ENCODE peak calls at places on chromosomes 16 and 17, in seven cellular contexts. One of them, this sample, is unnamed.

GRCh38 chr17:78315355-78316114 is 44.3 kb downstream of the SOCS3 start:
- DNase-seq in NCI-H774: no peak
- DNase-seq in NCI-H1105 treated with DMSO at 0.1 percent for 48 hours: no peak
- DNase-seq in A549: peak; percentile 94
- DNase-seq in foreskin keratinocyte: peak; percentile 90
- DNase-seq in kidney tubule cell: peak; percentile 97
- DNase-seq in left cardiac atrium: peak; percentile 92
- DNase-seq in this sample: peak; percentile 92

GRCh38 chr17:81697261-81698044 is 5.7 kb upstream of the MRPL12 start:
- DNase-seq in left cardiac atrium: no peak
- DNase-seq in NCI-H774: no peak
- DNase-seq in kidney tubule cell: no peak
- DNase-seq in foreskin keratinocyte: no peak
- DNase-seq in NCI-H1105 treated with DMSO at 0.1 percent for 48 hours: no peak
- DNase-seq in A549: no peak
- DNase-seq in this sample: no peak

GRCh38 chr17:63082273-63082861 is 116.3 kb downstream of the TANC2 start:
- DNase-seq in foreskin keratinocyte: no peak
- DNase-seq in A549: peak; percentile 26
- DNase-seq in left cardiac atrium: no peak
- DNase-seq in NCI-H774: no peak
- DNase-seq in kidney tubule cell: peak; percentile 8
- DNase-seq in NCI-H1105 treated with DMSO at 0.1 percent for 48 hours: no peak
- DNase-seq in this sample: no peak

GRCh38 chr17:39144414-39144813 is 7.0 kb downstream of the PLXDC1 start:
- DNase-seq in kidney tubule cell: peak; percentile 84
- DNase-seq in NCI-H774: peak; percentile 98
- DNase-seq in A549: no peak
- DNase-seq in left cardiac atrium: peak; percentile 90
- DNase-seq in NCI-H1105 treated with DMSO at 0.1 percent for 48 hours: peak; percentile 89
- DNase-seq in foreskin keratinocyte: peak; percentile 96
- DNase-seq in this sample: peak; percentile 85

GRCh38 chr17:68288375-68288774 is 2.6 kb downstream of the SLC16A6 start:
- DNase-seq in left cardiac atrium: no peak
- DNase-seq in foreskin keratinocyte: no peak
- DNase-seq in kidney tubule cell: peak; percentile 25
- DNase-seq in A549: no peak
- DNase-seq in NCI-H1105 treated with DMSO at 0.1 percent for 48 hours: no peak
- DNase-seq in NCI-H774: no peak
- DNase-seq in this sample: no peak

GRCh38 chr17:50129946-50130777 is at the start of gene SAMD14:
- DNase-seq in NCI-H1105 treated with DMSO at 0.1 percent for 48 hours: no peak
- DNase-seq in kidney tubule cell: peak; percentile 24
- DNase-seq in left cardiac atrium: no peak
- DNase-seq in NCI-H774: no peak
- DNase-seq in foreskin keratinocyte: no peak
- DNase-seq in A549: no peak
- DNase-seq in this sample: no peak

GRCh38 chr17:40952675-40953074 is 14.1 kb downstream of the KRT39 start:
- DNase-seq in A549: peak; percentile 33
- DNase-seq in foreskin keratinocyte: peak; percentile 90
- DNase-seq in kidney tubule cell: peak; percentile 96
- DNase-seq in NCI-H774: no peak
- DNase-seq in left cardiac atrium: no peak
- DNase-seq in NCI-H1105 treated with DMSO at 0.1 percent for 48 hours: no peak
- DNase-seq in this sample: peak; percentile 98

GRCh38 chr17:71412803-71413202 is 708.0 kb upstream of the SOX9 start:
- DNase-seq in NCI-H1105 treated with DMSO at 0.1 percent for 48 hours: no peak
- DNase-seq in foreskin keratinocyte: peak; percentile 99
- DNase-seq in left cardiac atrium: no peak
- DNase-seq in kidney tubule cell: peak; percentile 97
- DNase-seq in A549: peak; percentile 84
- DNase-seq in NCI-H774: no peak
- DNase-seq in this sample: peak; percentile 98

GRCh38 chr17:45341389-45342158 is 24.8 kb upstream of the MAP3K14 start:
- DNase-seq in A549: peak; percentile 94
- DNase-seq in foreskin keratinocyte: peak; percentile 65
- DNase-seq in left cardiac atrium: peak; percentile 86
- DNase-seq in NCI-H1105 treated with DMSO at 0.1 percent for 48 hours: no peak
- DNase-seq in kidney tubule cell: peak; percentile 93
- DNase-seq in NCI-H774: no peak
- DNase-seq in this sample: peak; percentile 78

GRCh38 chr16:1645914-1646525 is 32.1 kb upstream of the JPT2 start:
- DNase-seq in foreskin keratinocyte: peak; percentile 35
- DNase-seq in A549: peak; percentile 79
- DNase-seq in NCI-H774: no peak
- DNase-seq in NCI-H1105 treated with DMSO at 0.1 percent for 48 hours: no peak
- DNase-seq in left cardiac atrium: no peak
- DNase-seq in kidney tubule cell: peak; percentile 45
- DNase-seq in this sample: peak; percentile 72

GRCh38 chr17:5592382-5592781 is 8.1 kb upstream of the NLRP1 start:
- DNase-seq in left cardiac atrium: no peak
- DNase-seq in kidney tubule cell: peak; percentile 68
- DNase-seq in foreskin keratinocyte: peak; percentile 33
- DNase-seq in NCI-H774: peak; percentile 46
- DNase-seq in NCI-H1105 treated with DMSO at 0.1 percent for 48 hours: peak; percentile 72
- DNase-seq in A549: peak; percentile 53
- DNase-seq in this sample: peak; percentile 47

GRCh38 chr16:74261068-74261467 is 35.5 kb upstream of the PSMD7 start:
- DNase-seq in left cardiac atrium: no peak
- DNase-seq in NCI-H774: no peak
- DNase-seq in foreskin keratinocyte: no peak
- DNase-seq in NCI-H1105 treated with DMSO at 0.1 percent for 48 hours: no peak
- DNase-seq in kidney tubule cell: no peak
- DNase-seq in A549: no peak
- DNase-seq in this sample: no peak

GRCh38 chr16:69567031-69567680 is 1.4 kb downstream of the NFAT5 start:
- DNase-seq in left cardiac atrium: no peak
- DNase-seq in kidney tubule cell: peak; percentile 78
- DNase-seq in NCI-H774: no peak
- DNase-seq in foreskin keratinocyte: peak; percentile 55
- DNase-seq in A549: no peak
- DNase-seq in NCI-H1105 treated with DMSO at 0.1 percent for 48 hours: no peak
- DNase-seq in this sample: peak; percentile 61

GRCh38 chr17:49193513-49194296 is 16.7 kb downstream of the GNGT2 start:
- DNase-seq in NCI-H774: peak; percentile 11
- DNase-seq in left cardiac atrium: peak; percentile 63
- DNase-seq in kidney tubule cell: peak; percentile 99
- DNase-seq in NCI-H1105 treated with DMSO at 0.1 percent for 48 hours: peak; percentile 54
- DNase-seq in A549: peak; percentile 84
- DNase-seq in foreskin keratinocyte: peak; percentile 76
- DNase-seq in this sample: peak; percentile 53

GRCh38 chr17:79048826-79049755 is 25.1 kb downstream of the C1QTNF1 start:
- DNase-seq in kidney tubule cell: no peak
- DNase-seq in foreskin keratinocyte: no peak
- DNase-seq in NCI-H1105 treated with DMSO at 0.1 percent for 48 hours: no peak
- DNase-seq in left cardiac atrium: no peak
- DNase-seq in NCI-H774: no peak
- DNase-seq in A549: no peak
- DNase-seq in this sample: no peak

GRCh38 chr16:67563708-67564468 is 1.6 kb downstream of the CTCF start:
- DNase-seq in A549: peak; percentile 47
- DNase-seq in kidney tubule cell: peak; percentile 49
- DNase-seq in NCI-H1105 treated with DMSO at 0.1 percent for 48 hours: peak; percentile 18
- DNase-seq in left cardiac atrium: no peak
- DNase-seq in foreskin keratinocyte: peak; percentile 63
- DNase-seq in NCI-H774: no peak
- DNase-seq in this sample: peak; percentile 83

GRCh38 chr17:5581655-5582054 is 2.7 kb downstream of the NLRP1 start:
- DNase-seq in foreskin keratinocyte: no peak
- DNase-seq in NCI-H1105 treated with DMSO at 0.1 percent for 48 hours: no peak
- DNase-seq in kidney tubule cell: no peak
- DNase-seq in A549: no peak
- DNase-seq in left cardiac atrium: no peak
- DNase-seq in NCI-H774: no peak
- DNase-seq in this sample: no peak

GRCh38 chr17:64118452-64118979 is 11.4 kb downstream of the ERN1 start:
- DNase-seq in kidney tubule cell: no peak
- DNase-seq in left cardiac atrium: peak; percentile 55
- DNase-seq in NCI-H1105 treated with DMSO at 0.1 percent for 48 hours: peak; percentile 64
- DNase-seq in foreskin keratinocyte: no peak
- DNase-seq in NCI-H774: peak; percentile 54
- DNase-seq in A549: no peak
- DNase-seq in this sample: peak; percentile 24

GRCh38 chr17:21213491-21214014 is 408 bp downstream of the TMEM11 start:
- DNase-seq in NCI-H1105 treated with DMSO at 0.1 percent for 48 hours: peak; percentile 67
- DNase-seq in NCI-H774: no peak
- DNase-seq in foreskin keratinocyte: no peak
- DNase-seq in kidney tubule cell: peak; percentile 42
- DNase-seq in left cardiac atrium: peak; percentile 70
- DNase-seq in A549: no peak
- DNase-seq in this sample: peak; percentile 26

GRCh38 chr17:9971991-9972390 is 66.9 kb upstream of the RCVRN start:
- DNase-seq in left cardiac atrium: peak; percentile 90
- DNase-seq in NCI-H774: no peak
- DNase-seq in A549: peak; percentile 24
- DNase-seq in kidney tubule cell: no peak
- DNase-seq in foreskin keratinocyte: peak; percentile 18
- DNase-seq in NCI-H1105 treated with DMSO at 0.1 percent for 48 hours: no peak
- DNase-seq in this sample: peak; percentile 6

GRCh38 chr17:67672592-67672991 is 45.1 kb upstream of the NOL11 start:
- DNase-seq in NCI-H774: peak; percentile 82
- DNase-seq in NCI-H1105 treated with DMSO at 0.1 percent for 48 hours: peak; percentile 77
- DNase-seq in A549: no peak
- DNase-seq in kidney tubule cell: peak; percentile 22
- DNase-seq in left cardiac atrium: no peak
- DNase-seq in foreskin keratinocyte: no peak
- DNase-seq in this sample: peak; percentile 16

GRCh38 chr16:67990018-67990386 is 9.3 kb downstream of the DPEP2 start:
- DNase-seq in NCI-H774: no peak
- DNase-seq in A549: no peak
- DNase-seq in kidney tubule cell: no peak
- DNase-seq in left cardiac atrium: no peak
- DNase-seq in foreskin keratinocyte: no peak
- DNase-seq in NCI-H1105 treated with DMSO at 0.1 percent for 48 hours: no peak
- DNase-seq in this sample: no peak

GRCh38 chr17:33287096-33287495 is 6.0 kb downstream of the ASIC2 start:
- DNase-seq in NCI-H774: no peak
- DNase-seq in A549: no peak
- DNase-seq in left cardiac atrium: no peak
- DNase-seq in foreskin keratinocyte: peak; percentile 51
- DNase-seq in NCI-H1105 treated with DMSO at 0.1 percent for 48 hours: no peak
- DNase-seq in kidney tubule cell: no peak
- DNase-seq in this sample: no peak

GRCh38 chr16:83701494-83701893 is 106.3 kb upstream of the HSBP1 start:
- DNase-seq in A549: peak; percentile 29
- DNase-seq in NCI-H1105 treated with DMSO at 0.1 percent for 48 hours: no peak
- DNase-seq in kidney tubule cell: peak; percentile 58
- DNase-seq in foreskin keratinocyte: no peak
- DNase-seq in left cardiac atrium: peak; percentile 39
- DNase-seq in NCI-H774: no peak
- DNase-seq in this sample: peak; percentile 23

GRCh38 chr16:64711026-64711425 is 410.8 kb downstream of the CDH11 start:
- DNase-seq in kidney tubule cell: no peak
- DNase-seq in A549: no peak
- DNase-seq in NCI-H774: no peak
- DNase-seq in left cardiac atrium: no peak
- DNase-seq in foreskin keratinocyte: no peak
- DNase-seq in NCI-H1105 treated with DMSO at 0.1 percent for 48 hours: no peak
- DNase-seq in this sample: no peak

GRCh38 chr17:17151055-17151454 is 55.1 kb downstream of the PLD6 start:
- DNase-seq in kidney tubule cell: peak; percentile 91
- DNase-seq in A549: peak; percentile 52
- DNase-seq in NCI-H774: no peak
- DNase-seq in NCI-H1105 treated with DMSO at 0.1 percent for 48 hours: no peak
- DNase-seq in left cardiac atrium: no peak
- DNase-seq in foreskin keratinocyte: peak; percentile 89
- DNase-seq in this sample: peak; percentile 82

GRCh38 chr17:2215616-2216364 is 87.8 kb downstream of the SMG6 start:
- DNase-seq in NCI-H1105 treated with DMSO at 0.1 percent for 48 hours: no peak
- DNase-seq in kidney tubule cell: no peak
- DNase-seq in NCI-H774: no peak
- DNase-seq in left cardiac atrium: peak; percentile 74
- DNase-seq in A549: no peak
- DNase-seq in foreskin keratinocyte: no peak
- DNase-seq in this sample: no peak

GRCh38 chr16:35749253-35750141 is 2290.1 kb downstream of the TP53TG3F start:
- DNase-seq in A549: no peak
- DNase-seq in left cardiac atrium: no peak
- DNase-seq in kidney tubule cell: no peak
- DNase-seq in foreskin keratinocyte: no peak
- DNase-seq in NCI-H774: no peak
- DNase-seq in NCI-H1105 treated with DMSO at 0.1 percent for 48 hours: no peak
- DNase-seq in this sample: no peak

GRCh38 chr17:49952912-49953497 is 16.0 kb upstream of the DLX4 start:
- DNase-seq in NCI-H774: no peak
- DNase-seq in NCI-H1105 treated with DMSO at 0.1 percent for 48 hours: no peak
- DNase-seq in foreskin keratinocyte: no peak
- DNase-seq in A549: no peak
- DNase-seq in kidney tubule cell: no peak
- DNase-seq in left cardiac atrium: peak; percentile 46
- DNase-seq in this sample: no peak

GRCh38 chr17:63406689-63407330 is 39.3 kb downstream of the CYB561 start:
- DNase-seq in foreskin keratinocyte: peak; percentile 77
- DNase-seq in A549: peak; percentile 92
- DNase-seq in left cardiac atrium: peak; percentile 71
- DNase-seq in NCI-H1105 treated with DMSO at 0.1 percent for 48 hours: peak; percentile 84
- DNase-seq in kidney tubule cell: peak; percentile 89
- DNase-seq in NCI-H774: peak; percentile 94
- DNase-seq in this sample: peak; percentile 79

GRCh38 chr16:28086496-28087139 is 23.1 kb upstream of the GSG1L start:
- DNase-seq in NCI-H1105 treated with DMSO at 0.1 percent for 48 hours: no peak
- DNase-seq in A549: no peak
- DNase-seq in left cardiac atrium: no peak
- DNase-seq in foreskin keratinocyte: no peak
- DNase-seq in kidney tubule cell: no peak
- DNase-seq in NCI-H774: no peak
- DNase-seq in this sample: no peak

GRCh38 chr16:78744796-78745464 is 645.5 kb downstream of the WWOX start:
- DNase-seq in kidney tubule cell: no peak
- DNase-seq in foreskin keratinocyte: peak; percentile 37
- DNase-seq in A549: no peak
- DNase-seq in NCI-H1105 treated with DMSO at 0.1 percent for 48 hours: no peak
- DNase-seq in NCI-H774: no peak
- DNase-seq in left cardiac atrium: no peak
- DNase-seq in this sample: peak; percentile 50

GRCh38 chr16:17591655-17592405 is 121.1 kb upstream of the XYLT1 start:
- DNase-seq in A549: no peak
- DNase-seq in kidney tubule cell: no peak
- DNase-seq in foreskin keratinocyte: no peak
- DNase-seq in NCI-H1105 treated with DMSO at 0.1 percent for 48 hours: no peak
- DNase-seq in left cardiac atrium: no peak
- DNase-seq in NCI-H774: no peak
- DNase-seq in this sample: no peak

GRCh38 chr17:79850571-79851460 is 11.6 kb upstream of the CBX4 start:
- DNase-seq in kidney tubule cell: peak; percentile 97
- DNase-seq in NCI-H1105 treated with DMSO at 0.1 percent for 48 hours: no peak
- DNase-seq in NCI-H774: no peak
- DNase-seq in left cardiac atrium: no peak
- DNase-seq in foreskin keratinocyte: peak; percentile 95
- DNase-seq in A549: peak; percentile 90
- DNase-seq in this sample: peak; percentile 88

GRCh38 chr16:989354-989814 is 7.8 kb downstream of the SOX8 start:
- DNase-seq in foreskin keratinocyte: no peak
- DNase-seq in left cardiac atrium: no peak
- DNase-seq in NCI-H1105 treated with DMSO at 0.1 percent for 48 hours: no peak
- DNase-seq in A549: no peak
- DNase-seq in kidney tubule cell: no peak
- DNase-seq in NCI-H774: no peak
- DNase-seq in this sample: no peak

This sample was measured in bronchial epithelial cell.